ENCODE peak calls at places on chromosomes 3 and 15, in five cellular contexts. S, C, G, M and I are unnamed samples.

GRCh38 chr3:175672119-175672689 is 813.1 kb downstream of the NAALADL2 start:
- DNase-seq in S (no peak), C (peak), G (no peak), M (peak), I (no peak)

GRCh38 chr3:45145223-45145622 is 955 bp downstream of the CDCP1 start:
- DNase-seq in S (peak), C (no peak), G (no peak), M (no peak), I (no peak)

GRCh38 chr15:36769110-36769509 is 189.7 kb downstream of the CDIN1 start:
- DNase-seq in S (no peak), C (peak), G (no peak), M (peak), I (no peak)

GRCh38 chr15:99986297-99987118 is 253.3 kb upstream of the LYSMD4 start:
- DNase-seq in S (no peak), C (no peak), G (no peak), M (no peak), I (no peak)

GRCh38 chr3:177335728-177336127 is 138.4 kb upstream of the TBL1XR1 start:
- DNase-seq in S (no peak), C (peak), G (no peak), M (peak), I (no peak)

GRCh38 chr3:27568393-27568792 is 84.2 kb upstream of the SLC4A7 start:
- DNase-seq in S (peak), C (peak), G (no peak), M (peak), I (no peak)

GRCh38 chr3:63912768-63913588 is 795 bp upstream of the SCAANT1 start:
- DNase-seq in S (peak), C (peak), G (peak), M (peak), I (peak)

GRCh38 chr3:23325466-23326065 is 122.4 kb downstream of the UBE2E2 start:
- DNase-seq in S (no peak), C (peak), G (no peak), M (no peak), I (no peak)

GRCh38 chr3:122975163-122975923 is 52.2 kb downstream of the SEMA5B start:
- DNase-seq in S (no peak), C (peak), G (no peak), M (peak), I (no peak)

GRCh38 chr15:70023064-70023768 is 74.5 kb downstream of the TLE3 start:
- DNase-seq in S (peak), C (peak), G (no peak), M (peak), I (no peak)

GRCh38 chr3:27521179-27521871 is 37.1 kb upstream of the SLC4A7 start:
- DNase-seq in S (peak), C (peak), G (peak), M (peak), I (no peak)

GRCh38 chr3:196238612-196239190 is 22.4 kb downstream of the SLC51A start:
- DNase-seq in S (no peak), C (peak), G (no peak), M (no peak), I (no peak)

GRCh38 chr3:59877679-59878427 is 828.0 kb upstream of the CFAP20DC start:
- DNase-seq in S (no peak), C (peak), G (no peak), M (no peak), I (no peak)

GRCh38 chr15:99409097-99409473 is 156.7 kb upstream of the MEF2A start:
- DNase-seq in S (peak), C (peak), G (peak), M (peak), I (no peak)

GRCh38 chr15:89444855-89445254 is 51.5 kb downstream of the RHCG start:
- DNase-seq in S (no peak), C (no peak), G (no peak), M (no peak), I (no peak)

GRCh38 chr3:111737712-111738097 is 121.4 kb upstream of the PHLDB2 start:
- DNase-seq in S (peak), C (peak), G (peak), M (peak), I (no peak)

GRCh38 chr15:67142142-67143092 is 77.0 kb downstream of the SMAD3 start:
- DNase-seq in S (no peak), C (peak), G (no peak), M (peak), I (no peak)

GRCh38 chr15:100082761-100083402 is 258.9 kb downstream of the ADAMTS17 start:
- DNase-seq in S (no peak), C (peak), G (no peak), M (no peak), I (no peak)

GRCh38 chr15:72584006-72584405 is 70.5 kb upstream of the GOLGA6B start:
- DNase-seq in S (no peak), C (no peak), G (no peak), M (peak), I (no peak)

GRCh38 chr3:197730200-197730599 is 6.5 kb downstream of the RUBCN start:
- DNase-seq in S (no peak), C (peak), G (no peak), M (peak), I (no peak)

GRCh38 chr3:24352893-24353553 is 141.6 kb downstream of the THRB start:
- DNase-seq in S (no peak), C (no peak), G (peak), M (no peak), I (no peak)

GRCh38 chr3:190303887-190304286 is 18.4 kb downstream of the CLDN1 start:
- DNase-seq in S (no peak), C (no peak), G (peak), M (no peak), I (no peak)

GRCh38 chr3:135125171-135125801 is 330.2 kb downstream of the EPHB1 start:
- DNase-seq in S (no peak), C (peak), G (peak), M (peak), I (no peak)

GRCh38 chr15:51348688-51349087 is 7.2 kb downstream of the GLDN start:
- DNase-seq in S (no peak), C (no peak), G (no peak), M (no peak), I (no peak)

GRCh38 chr3:13718000-13718399 is 161.9 kb downstream of the WNT7A start:
- DNase-seq in S (peak), C (no peak), G (no peak), M (no peak), I (no peak)

GRCh38 chr3:115961390-115961789 is 338.1 kb downstream of the GAP43 start:
- DNase-seq in S (no peak), C (no peak), G (no peak), M (peak), I (no peak)

GRCh38 chr15:100001405-100001804 is 268.2 kb upstream of the LYSMD4 start:
- DNase-seq in S (no peak), C (no peak), G (no peak), M (no peak), I (no peak)

GRCh38 chr3:161630791-161631190 is 134.2 kb downstream of the OTOL1 start:
- DNase-seq in S (no peak), C (peak), G (no peak), M (peak), I (no peak)

GRCh38 chr3:140863481-140864084 is 78.1 kb upstream of the SLC25A36 start:
- DNase-seq in S (peak), C (peak), G (peak), M (peak), I (peak)

GRCh38 chr15:25936004-25936403 is 72.9 kb upstream of the ATP10A start:
- DNase-seq in S (no peak), C (no peak), G (no peak), M (no peak), I (no peak)

GRCh38 chr3:123202451-123202850 is 708 bp downstream of the SEC22A start:
- DNase-seq in S (no peak), C (peak), G (peak), M (no peak), I (no peak)

GRCh38 chr3:139538733-139539132 is 809 bp downstream of the RBP1 start:
- DNase-seq in S (no peak), C (peak), G (no peak), M (no peak), I (no peak)

GRCh38 chr15:89662893-89663673 is 7.8 kb upstream of the KIF7 start:
- DNase-seq in S (peak), C (peak), G (no peak), M (peak), I (no peak)

GRCh38 chr3:147392083-147392916 is 14.0 kb downstream of the ZIC4 start:
- DNase-seq in S (peak), C (peak), G (no peak), M (peak), I (no peak)

GRCh38 chr3:139202226-139202958 is 141.4 kb upstream of the MRPS22 start:
- DNase-seq in S (no peak), C (no peak), G (peak), M (no peak), I (no peak)

GRCh38 chr3:80771085-80771484 is 990.4 kb downstream of the GBE1 start:
- DNase-seq in S (no peak), C (peak), G (no peak), M (no peak), I (no peak)

GRCh38 chr3:15667484-15667883 is 65.9 kb downstream of the BTD start:
- DNase-seq in S (no peak), C (no peak), G (no peak), M (no peak), I (no peak)

GRCh38 chr3:192482809-192483208 is 244.5 kb downstream of the FGF12 start:
- DNase-seq in S (no peak), C (peak), G (no peak), M (no peak), I (no peak)

GRCh38 chr15:60215225-60215963 is 182.4 kb downstream of the ANXA2 start:
- DNase-seq in S (no peak), C (no peak), G (no peak), M (no peak), I (no peak)
- TF ChIP-seq CTCF in S (no peak), C (no peak), G (no peak), M (no peak), I (no peak)

DNA sequence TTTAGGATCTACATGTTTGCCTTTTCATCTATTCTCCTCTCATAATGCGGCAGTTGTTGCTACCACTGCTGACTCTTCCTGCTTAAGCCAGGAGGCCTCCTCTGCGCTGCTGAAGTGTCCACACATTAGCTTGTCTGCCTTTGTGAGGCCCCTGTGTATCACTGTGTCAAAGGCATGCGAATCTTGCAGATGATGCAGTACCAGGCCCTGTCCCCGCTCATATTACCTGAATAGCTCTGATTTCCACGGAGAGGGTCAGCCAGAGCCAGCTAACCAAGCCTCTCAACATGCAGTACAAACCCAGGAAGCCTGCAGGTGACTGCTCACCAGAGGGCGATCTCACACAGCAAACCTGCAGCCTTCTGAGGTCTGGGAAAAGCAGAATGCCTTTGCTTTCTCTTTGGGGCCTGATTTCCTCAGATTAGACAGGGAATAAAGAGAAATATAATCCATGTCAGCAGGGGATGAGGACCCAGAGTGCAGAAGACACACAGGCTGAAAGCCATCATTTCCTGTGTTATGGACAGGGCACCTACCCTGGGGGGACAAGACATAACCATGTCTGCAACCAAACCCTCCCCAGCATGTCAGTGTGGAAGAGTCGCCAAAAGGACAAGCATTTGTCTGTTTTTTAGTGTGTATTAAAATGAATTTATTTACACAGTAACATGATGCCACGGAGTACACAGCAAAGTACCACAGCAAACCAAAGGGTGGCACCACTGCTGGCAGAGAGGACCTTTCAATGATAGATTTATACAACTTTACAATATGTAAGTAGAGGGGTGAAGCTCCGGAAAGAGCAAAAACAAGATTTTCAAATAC is 36.8 kb upstream of the TSPAN3 start:
- DNase-seq in S (no peak), C (peak), G (peak), M (peak), I (no peak)
- TF ChIP-seq CTCF in S (no peak), C (peak), G (peak), M (peak), I (no peak)

GRCh38 chr3:83926291-83926690 is 1032.5 kb upstream of the CADM2 start:
- DNase-seq in S (no peak), C (no peak), G (no peak), M (no peak), I (no peak)

GRCh38 chr3:83928903-83929302 is 1029.9 kb upstream of the CADM2 start:
- DNase-seq in S (no peak), C (peak), G (no peak), M (no peak), I (no peak)

DNA sequence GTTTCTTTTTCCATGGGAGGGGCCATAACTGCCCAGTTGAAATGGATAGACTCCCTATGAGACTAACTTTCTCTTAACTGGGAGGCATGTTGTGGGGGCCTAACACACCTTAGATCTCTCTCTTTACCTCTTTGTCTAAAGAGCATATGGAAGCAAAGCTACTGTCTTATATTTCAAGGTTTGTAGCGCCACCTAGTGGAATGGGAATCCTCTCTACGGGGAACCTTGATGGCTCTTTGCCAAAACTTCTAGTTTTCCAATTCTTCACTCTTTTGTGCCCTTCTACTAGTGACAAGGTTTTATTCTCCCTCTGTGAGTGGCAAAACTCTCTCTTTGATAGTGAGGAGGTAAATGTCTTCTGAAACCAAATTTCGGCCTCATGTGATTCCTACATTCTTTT is 1030.4 kb upstream of the CADM2 start:
- DNase-seq in S (no peak), C (no peak), G (peak), M (peak), I (no peak)
- TF ChIP-seq CTCF in S (no peak), C (peak), G (no peak), M (no peak), I (no peak)

DNA sequence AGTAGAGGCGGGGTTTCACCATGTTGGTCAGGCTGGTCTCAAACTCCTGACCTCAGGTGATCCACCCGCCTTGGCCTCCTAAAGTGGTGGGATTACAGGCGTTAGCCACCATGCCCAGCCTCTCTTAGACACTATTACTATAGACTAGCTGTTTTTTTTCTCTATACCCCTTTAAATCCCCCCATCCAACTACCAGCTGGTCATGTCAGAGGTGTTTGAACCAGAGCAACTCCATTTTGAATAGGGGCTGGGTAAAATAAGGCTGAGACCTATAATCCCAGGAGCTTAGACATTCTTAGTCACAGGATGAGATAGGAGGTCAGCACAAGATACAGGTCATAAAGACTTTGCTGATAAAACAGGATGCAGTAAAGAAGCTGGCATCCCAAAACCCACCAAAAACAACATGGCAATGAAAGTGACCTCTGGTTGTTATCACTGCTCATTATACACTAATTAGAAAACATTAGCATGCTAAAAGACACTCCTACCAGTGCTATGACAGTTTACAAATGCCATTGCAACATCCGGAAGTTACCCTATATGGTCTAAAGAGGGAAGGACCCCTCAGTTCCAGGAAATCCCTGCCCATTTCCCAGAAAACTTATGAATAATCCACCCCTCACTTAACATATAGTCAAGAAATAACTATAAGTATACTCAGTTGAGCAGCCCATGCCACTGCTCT is 57.8 kb upstream of the GPD1L start:
- DNase-seq in S (no peak), C (no peak), G (no peak), M (no peak), I (no peak)
- TF ChIP-seq CTCF in S (no peak), C (no peak), G (no peak), M (no peak), I (no peak)

DNA sequence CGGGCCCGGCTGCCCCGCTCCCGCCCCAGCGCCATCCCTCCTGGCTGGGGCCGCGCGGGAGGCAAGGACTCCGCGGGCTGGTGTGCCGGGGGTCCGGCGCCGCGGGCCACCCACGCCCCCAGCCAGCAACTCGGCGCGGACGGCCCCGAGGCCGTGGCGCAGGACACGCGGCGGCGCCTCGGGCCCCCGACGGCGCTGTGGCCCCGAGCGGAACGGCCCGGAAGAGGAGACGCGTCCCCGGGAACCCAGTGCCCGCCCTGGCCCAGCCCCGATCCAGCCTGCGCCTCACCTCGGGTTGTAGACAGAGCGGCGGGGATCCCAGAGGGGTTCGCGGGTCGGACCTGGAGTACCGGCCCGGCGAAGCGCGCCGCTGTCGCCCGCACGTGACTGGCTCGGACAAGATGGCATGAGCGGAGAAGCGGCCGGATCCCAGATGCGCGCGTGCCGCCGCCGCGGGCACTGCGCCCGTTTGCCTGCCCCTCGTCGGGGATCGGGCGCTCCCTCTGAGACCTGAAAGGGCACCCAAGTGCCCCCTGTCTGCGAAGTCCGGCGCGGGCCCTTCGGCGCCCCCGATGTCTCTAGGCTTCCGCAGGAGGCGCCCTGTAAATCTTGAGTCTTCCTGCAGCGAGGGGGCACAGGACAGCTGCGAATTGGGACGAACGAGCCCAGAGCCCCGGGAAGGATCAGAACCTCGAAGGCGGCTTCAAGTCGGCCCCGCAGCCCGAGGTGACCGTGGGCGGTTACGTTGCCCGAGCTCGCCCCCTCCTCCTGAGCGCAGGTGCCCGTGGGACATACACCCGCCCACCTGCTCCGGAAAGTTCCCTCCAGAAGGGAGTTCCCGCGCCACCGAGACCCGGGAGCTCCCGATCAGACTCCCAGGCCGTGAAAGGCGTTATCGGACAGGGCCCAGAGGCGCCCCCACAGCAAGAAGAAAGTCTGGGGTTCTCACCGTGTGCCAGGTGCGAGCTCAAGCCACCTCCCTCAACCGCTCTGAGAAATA is 598 bp upstream of the SFMBT1 start:
- DNase-seq in S (peak), C (peak), G (no peak), M (peak), I (peak)
- TF ChIP-seq CTCF in S (no peak), C (peak), G (no peak), M (peak), I (no peak)

GRCh38 chr3:127342735-127343134 is 54.9 kb upstream of the PRR20G start:
- DNase-seq in S (no peak), C (no peak), G (no peak), M (no peak), I (no peak)
- TF ChIP-seq CTCF in S (no peak), C (no peak), G (no peak), M (no peak), I (no peak)

DNA sequence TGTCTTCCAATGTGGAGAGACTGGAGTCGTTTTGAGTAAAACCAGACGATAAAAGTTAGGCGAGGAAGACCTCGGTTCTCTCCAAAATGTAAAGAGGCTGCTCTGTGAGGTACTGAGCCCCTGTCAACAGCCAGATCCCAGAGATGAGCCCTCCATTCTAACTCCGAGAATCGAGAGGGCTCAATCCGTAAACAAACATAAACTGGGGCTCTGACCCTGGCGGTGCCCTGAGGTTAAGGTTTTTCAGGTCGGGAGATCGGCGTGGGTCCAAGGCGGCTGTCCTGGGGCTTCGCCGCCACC is 417 bp downstream of the TBCCD1 start:
- DNase-seq in S (no peak), C (no peak), G (no peak), M (no peak), I (no peak)
- TF ChIP-seq CTCF in S (no peak), C (no peak), G (no peak), M (no peak), I (no peak)